ENCODE peak calls at places on chromosomes 16 and 17, in six cellular contexts. One of them, this sample, is unnamed.

GRCh38 chr16:1906052-1906845 is 12.0 kb downstream of the HS3ST6 start:
- DNase-seq in GM23248: no peak
- DNase-seq in stimulated activated CD4-positive, alpha-beta T cell treated with anti-CD3 and anti-CD28 coated beads, Interleukin-4, amount 100 ng/mL, for 1 hour: no peak
- DNase-seq in EH: peak
- DNase-seq in brain microvascular endothelial cell: no peak
- DNase-seq in ecto neural progenitor cell: no peak
- DNase-seq in this sample: no peak

GRCh38 chr17:76422406-76422805 is 30.5 kb downstream of the UBE2O start:
- DNase-seq in GM23248: no peak
- DNase-seq in ecto neural progenitor cell: no peak
- DNase-seq in EH: no peak
- DNase-seq in stimulated activated CD4-positive, alpha-beta T cell treated with anti-CD3 and anti-CD28 coated beads, Interleukin-4, amount 100 ng/mL, for 1 hour: no peak
- DNase-seq in brain microvascular endothelial cell: no peak
- DNase-seq in this sample: no peak

GRCh38 chr16:47644166-47644565 is 183.0 kb downstream of the PHKB start:
- DNase-seq in stimulated activated CD4-positive, alpha-beta T cell treated with anti-CD3 and anti-CD28 coated beads, Interleukin-4, amount 100 ng/mL, for 1 hour: no peak
- DNase-seq in EH: peak
- DNase-seq in brain microvascular endothelial cell: peak
- DNase-seq in GM23248: peak
- DNase-seq in ecto neural progenitor cell: no peak
- DNase-seq in this sample: no peak

GRCh38 chr17:72870437-72870985 is 222.0 kb downstream of the SLC39A11 start:
- DNase-seq in ecto neural progenitor cell: no peak
- DNase-seq in EH: no peak
- DNase-seq in GM23248: no peak
- DNase-seq in brain microvascular endothelial cell: no peak
- DNase-seq in stimulated activated CD4-positive, alpha-beta T cell treated with anti-CD3 and anti-CD28 coated beads, Interleukin-4, amount 100 ng/mL, for 1 hour: no peak
- DNase-seq in this sample: no peak

GRCh38 chr17:43392397-43392796 is 6.4 kb upstream of the ARL4D start:
- DNase-seq in brain microvascular endothelial cell: no peak
- DNase-seq in stimulated activated CD4-positive, alpha-beta T cell treated with anti-CD3 and anti-CD28 coated beads, Interleukin-4, amount 100 ng/mL, for 1 hour: no peak
- DNase-seq in EH: no peak
- DNase-seq in ecto neural progenitor cell: no peak
- DNase-seq in GM23248: no peak
- DNase-seq in this sample: no peak

GRCh38 chr16:78675312-78675711 is 575.9 kb downstream of the WWOX start:
- DNase-seq in brain microvascular endothelial cell: no peak
- DNase-seq in stimulated activated CD4-positive, alpha-beta T cell treated with anti-CD3 and anti-CD28 coated beads, Interleukin-4, amount 100 ng/mL, for 1 hour: no peak
- DNase-seq in EH: peak
- DNase-seq in GM23248: peak
- DNase-seq in ecto neural progenitor cell: no peak
- DNase-seq in this sample: no peak

GRCh38 chr17:83031321-83031945 is 48.0 kb upstream of the METRNL start:
- DNase-seq in GM23248: no peak
- DNase-seq in stimulated activated CD4-positive, alpha-beta T cell treated with anti-CD3 and anti-CD28 coated beads, Interleukin-4, amount 100 ng/mL, for 1 hour: no peak
- DNase-seq in EH: no peak
- DNase-seq in ecto neural progenitor cell: peak
- DNase-seq in brain microvascular endothelial cell: no peak
- DNase-seq in this sample: no peak

GRCh38 chr16:47037396-47037745 is 63.9 kb upstream of the DNAJA2 start:
- DNase-seq in EH: no peak
- DNase-seq in stimulated activated CD4-positive, alpha-beta T cell treated with anti-CD3 and anti-CD28 coated beads, Interleukin-4, amount 100 ng/mL, for 1 hour: no peak
- DNase-seq in ecto neural progenitor cell: no peak
- DNase-seq in brain microvascular endothelial cell: no peak
- DNase-seq in GM23248: no peak
- DNase-seq in this sample: no peak

GRCh38 chr17:79988163-79988971 is 47.3 kb downstream of the TBC1D16 start:
- DNase-seq in ecto neural progenitor cell: no peak
- DNase-seq in GM23248: peak
- DNase-seq in stimulated activated CD4-positive, alpha-beta T cell treated with anti-CD3 and anti-CD28 coated beads, Interleukin-4, amount 100 ng/mL, for 1 hour: no peak
- DNase-seq in brain microvascular endothelial cell: peak
- DNase-seq in EH: peak
- DNase-seq in this sample: no peak

GRCh38 chr17:82655038-82655479 is 6.8 kb upstream of the WDR45B start:
- DNase-seq in stimulated activated CD4-positive, alpha-beta T cell treated with anti-CD3 and anti-CD28 coated beads, Interleukin-4, amount 100 ng/mL, for 1 hour: no peak
- DNase-seq in GM23248: no peak
- DNase-seq in ecto neural progenitor cell: peak
- DNase-seq in brain microvascular endothelial cell: peak
- DNase-seq in EH: no peak
- DNase-seq in this sample: peak

GRCh38 chr17:66177048-66177447 is 14.9 kb downstream of the CEP112 start:
- DNase-seq in ecto neural progenitor cell: no peak
- DNase-seq in EH: no peak
- DNase-seq in GM23248: no peak
- DNase-seq in brain microvascular endothelial cell: no peak
- DNase-seq in stimulated activated CD4-positive, alpha-beta T cell treated with anti-CD3 and anti-CD28 coated beads, Interleukin-4, amount 100 ng/mL, for 1 hour: no peak
- DNase-seq in this sample: no peak

GRCh38 chr17:49687878-49688491 is 10.1 kb upstream of the SPOP start:
- DNase-seq in ecto neural progenitor cell: peak
- DNase-seq in brain microvascular endothelial cell: peak
- DNase-seq in GM23248: peak
- DNase-seq in stimulated activated CD4-positive, alpha-beta T cell treated with anti-CD3 and anti-CD28 coated beads, Interleukin-4, amount 100 ng/mL, for 1 hour: no peak
- DNase-seq in EH: peak
- DNase-seq in this sample: no peak

GRCh38 chr17:6981426-6981825 is 14.4 kb upstream of the ALOX12 start:
- DNase-seq in GM23248: no peak
- DNase-seq in stimulated activated CD4-positive, alpha-beta T cell treated with anti-CD3 and anti-CD28 coated beads, Interleukin-4, amount 100 ng/mL, for 1 hour: no peak
- DNase-seq in ecto neural progenitor cell: no peak
- DNase-seq in EH: no peak
- DNase-seq in brain microvascular endothelial cell: no peak
- DNase-seq in this sample: no peak

GRCh38 chr17:43898446-43898845 is 8.9 kb downstream of the MPP2 start:
- DNase-seq in ecto neural progenitor cell: no peak
- DNase-seq in stimulated activated CD4-positive, alpha-beta T cell treated with anti-CD3 and anti-CD28 coated beads, Interleukin-4, amount 100 ng/mL, for 1 hour: no peak
- DNase-seq in GM23248: no peak
- DNase-seq in EH: no peak
- DNase-seq in brain microvascular endothelial cell: no peak
- DNase-seq in this sample: no peak

GRCh38 chr16:54657709-54658102 is 273.0 kb upstream of the IRX5 start:
- DNase-seq in EH: no peak
- DNase-seq in brain microvascular endothelial cell: no peak
- DNase-seq in ecto neural progenitor cell: no peak
- DNase-seq in stimulated activated CD4-positive, alpha-beta T cell treated with anti-CD3 and anti-CD28 coated beads, Interleukin-4, amount 100 ng/mL, for 1 hour: no peak
- DNase-seq in GM23248: no peak
- DNase-seq in this sample: no peak

GRCh38 chr16:50526796-50527195 is 21.4 kb upstream of the NKD1 start:
- DNase-seq in ecto neural progenitor cell: peak
- DNase-seq in stimulated activated CD4-positive, alpha-beta T cell treated with anti-CD3 and anti-CD28 coated beads, Interleukin-4, amount 100 ng/mL, for 1 hour: no peak
- DNase-seq in GM23248: no peak
- DNase-seq in EH: no peak
- DNase-seq in brain microvascular endothelial cell: no peak
- DNase-seq in this sample: peak

GRCh38 chr17:35740997-35741931 is 9.8 kb downstream of the RASL10B start:
- DNase-seq in EH: no peak
- DNase-seq in stimulated activated CD4-positive, alpha-beta T cell treated with anti-CD3 and anti-CD28 coated beads, Interleukin-4, amount 100 ng/mL, for 1 hour: peak
- DNase-seq in ecto neural progenitor cell: no peak
- DNase-seq in GM23248: no peak
- DNase-seq in brain microvascular endothelial cell: no peak
- DNase-seq in this sample: no peak

GRCh38 chr17:75218121-75218520 is 12.6 kb downstream of the NUP85 start:
- DNase-seq in brain microvascular endothelial cell: no peak
- DNase-seq in EH: no peak
- DNase-seq in stimulated activated CD4-positive, alpha-beta T cell treated with anti-CD3 and anti-CD28 coated beads, Interleukin-4, amount 100 ng/mL, for 1 hour: no peak
- DNase-seq in ecto neural progenitor cell: no peak
- DNase-seq in GM23248: no peak
- DNase-seq in this sample: no peak

GRCh38 chr16:17377360-17378324 is 93.1 kb downstream of the XYLT1 start:
- DNase-seq in stimulated activated CD4-positive, alpha-beta T cell treated with anti-CD3 and anti-CD28 coated beads, Interleukin-4, amount 100 ng/mL, for 1 hour: no peak
- DNase-seq in EH: peak
- DNase-seq in ecto neural progenitor cell: no peak
- DNase-seq in GM23248: peak
- DNase-seq in brain microvascular endothelial cell: no peak
- DNase-seq in this sample: no peak